ENCODE peak calls at places on chromosomes 16 and 17, in four cellular contexts. A, Z, X and K are unnamed samples.
A peak's percentile ranks its signal among the peaks of the same experiment; 100 is the strongest.

GRCh38 chr17:50129303-50129945 is 536 bp downstream of the SAMD14 start:
- DNase-seq in A (no peak), Z (no peak), X (no peak), K (no peak)

GRCh38 chr16:77721752-77722314 is 481 bp upstream of the NUDT7 start:
- DNase-seq in A (no peak), Z (no peak), X (no peak), K (no peak)

GRCh38 chr17:32525116-32525515 is 38.3 kb downstream of the CDK5R1 start:
- DNase-seq in A (no peak), Z (peak; percentile 22), X (no peak), K (no peak)

GRCh38 chr16:83615131-83615530 is 192.6 kb upstream of the HSBP1 start:
- DNase-seq in A (no peak), Z (no peak), X (no peak), K (no peak)

GRCh38 chr17:82157046-82158035 is 55.3 kb downstream of the CCDC57 start:
- DNase-seq in A (no peak), Z (no peak), X (no peak), K (no peak)

GRCh38 chr16:58684001-58684353 is 593 bp downstream of the SLC38A7 start:
- DNase-seq in A (peak; percentile 63), Z (peak; percentile 21), X (no peak), K (no peak)

GRCh38 chr16:54135361-54136275 is 151.0 kb downstream of the IRX3 start:
- DNase-seq in A (no peak), Z (peak; percentile 33), X (no peak), K (no peak)

GRCh38 chr16:53510704-53511070 is 7.7 kb upstream of the AKTIP start:
- DNase-seq in A (no peak), Z (no peak), X (no peak), K (no peak)

GRCh38 chr17:67531291-67531690 is 154.2 kb downstream of the PITPNC1 start:
- DNase-seq in A (peak; percentile 80), Z (no peak), X (peak; percentile 75), K (peak; percentile 62)

GRCh38 chr17:8728251-8728925 is 16.2 kb downstream of the CCDC42 start:
- DNase-seq in A (no peak), Z (no peak), X (no peak), K (no peak)

GRCh38 chr16:67546761-67547422 is 15.4 kb upstream of the CTCF start:
- DNase-seq in A (peak; percentile 87), Z (peak; percentile 43), X (no peak), K (peak; percentile 81)

GRCh38 chr17:28371245-28372202 is at the start of gene SARM1:
- DNase-seq in A (peak; percentile 95), Z (no peak), X (peak; percentile 81), K (peak; percentile 69)

GRCh38 chr17:41904242-41904841 is 14.4 kb downstream of the ACLY start:
- DNase-seq in A (no peak), Z (no peak), X (no peak), K (no peak)

GRCh38 chr16:67489401-67490083 is 6.2 kb upstream of the AGRP start:
- DNase-seq in A (no peak), Z (no peak), X (no peak), K (no peak)

GRCh38 chr16:58329147-58329546 is 34.3 kb upstream of the PRSS54 start:
- DNase-seq in A (no peak), Z (no peak), X (no peak), K (no peak)

GRCh38 chr17:82974136-82974952 is 105.1 kb upstream of the METRNL start:
- DNase-seq in A (peak; percentile 31), Z (no peak), X (no peak), K (no peak)

GRCh38 chr16:27239906-27240655 is 28.5 kb downstream of the NSMCE1 start:
- DNase-seq in A (peak; percentile 43), Z (no peak), X (no peak), K (no peak)

GRCh38 chr17:6569391-6570302 is 13.3 kb upstream of the PITPNM3 start:
- DNase-seq in A (peak; percentile 34), Z (no peak), X (no peak), K (no peak)

GRCh38 chr17:11340798-11341197 is 99.8 kb downstream of the SHISA6 start:
- DNase-seq in A (no peak), Z (no peak), X (no peak), K (no peak)